ENCODE peak calls at places on chromosomes 3 and 15, in nine cellular contexts. K is foreskin fibroblast; G is iPS-NIHi11; V is EL; D is dermis microvascular lymphatic vessel endothelial cell; C is stimulated activated CD8-positive, alpha-beta memory T cell treated with anti-CD3 and anti-CD28 coated beads, Interleukin-4, amount 100 ng/mL, for 1 hour; T is ELR; U is HuH-7; A is astrocyte of the hippocampus. I is an unnamed sample.

GRCh38 chr15:101497484-101498034 is 8.1 kb upstream of the PCSK6 start:
- DNase-seq in U (peak; percentile 64), V (no peak), C (no peak), A (no peak), K (no peak), T (no peak), G (no peak), D (no peak), I (peak; percentile 5)

GRCh38 chr15:96058103-96058851 is 272.2 kb upstream of the NR2F2 start:
- DNase-seq in G (no peak), D (no peak), A (no peak), U (no peak), C (no peak), T (no peak), V (no peak), K (no peak), I (peak; percentile 61)

GRCh38 chr3:55296781-55297180 is 190.3 kb downstream of the WNT5A start:
- DNase-seq in C (no peak), K (peak; percentile 51), T (no peak), A (no peak), G (no peak), U (no peak), V (no peak), D (no peak), I (no peak)

GRCh38 chr15:26667222-26667988 is 105.5 kb downstream of the GABRB3 start:
- DNase-seq in T (no peak), V (no peak), D (no peak), U (no peak), A (peak; percentile 31), G (no peak), K (no peak), C (no peak), I (no peak)

GRCh38 chr3:13152826-13153710 is 79.8 kb upstream of the IQSEC1 start:
- DNase-seq in K (no peak), C (no peak), G (no peak), A (no peak), D (no peak), T (no peak), U (no peak), V (no peak), I (no peak)

GRCh38 chr3:14440531-14441239 is 38.3 kb downstream of the SLC6A6 start:
- DNase-seq in U (no peak), C (no peak), V (peak; percentile 62), K (peak; percentile 50), T (peak; percentile 25), D (peak; percentile 46), A (peak; percentile 89), G (peak; percentile 82), I (no peak)

GRCh38 chr15:78069052-78069414 is 8.5 kb downstream of the TBC1D2B start:
- DNase-seq in G (no peak), D (peak; percentile 62), V (no peak), A (no peak), U (no peak), T (no peak), C (no peak), K (no peak), I (no peak)

GRCh38 chr3:135895734-135896121 is 69.8 kb upstream of the PPP2R3A start:
- DNase-seq in G (no peak), D (no peak), T (peak; percentile 47), K (peak; percentile 43), A (peak; percentile 42), U (no peak), V (peak; percentile 22), C (no peak), I (no peak)

GRCh38 chr3:8576841-8577553 is 67.6 kb downstream of the SSUH2 start:
- DNase-seq in U (no peak), A (no peak), K (peak; percentile 56), C (no peak), T (peak; percentile 3), D (no peak), V (peak; percentile 70), G (no peak), I (no peak)

GRCh38 chr3:134077649-134078081 is 47.9 kb upstream of the SLCO2A1 start:
- DNase-seq in U (no peak), K (no peak), C (no peak), T (no peak), D (no peak), G (no peak), A (no peak), V (no peak), I (no peak)

GRCh38 chr15:51846463-51847230 is 17.2 kb downstream of the TMOD3 start:
- DNase-seq in G (no peak), K (peak; percentile 62), A (peak; percentile 66), U (no peak), D (peak; percentile 93), C (no peak), V (peak; percentile 74), T (peak; percentile 83), I (no peak)

GRCh38 chr3:194689493-194689901 is 3.8 kb downstream of the FAM43A start:
- DNase-seq in C (no peak), T (peak; percentile 23), U (no peak), K (peak; percentile 90), D (peak; percentile 86), V (peak; percentile 8), A (peak; percentile 26), G (no peak), I (peak; percentile 30)

GRCh38 chr15:33551860-33552259 is 241.1 kb downstream of the RYR3 start:
- DNase-seq in U (no peak), V (no peak), A (peak; percentile 12), C (no peak), K (no peak), D (no peak), T (no peak), G (no peak), I (no peak)

GRCh38 chr3:65436580-65436979 is 602.1 kb downstream of the MAGI1 start:
- DNase-seq in K (peak; percentile 22), A (peak; percentile 50), U (no peak), C (no peak), T (peak; percentile 9), D (peak; percentile 19), G (peak; percentile 24), V (peak; percentile 4), I (no peak)